ENCODE peak calls at places on chromosomes 13 and 19, in six cellular contexts. One of them, this sample, is unnamed.

GRCh38 chr13:34201050-34201913 is 383.3 kb downstream of the RFC3 start:
- DNase-seq in WTC11: no peak
- DNase-seq in HCT116: no peak
- DNase-seq in HepG2: peak; percentile 16
- DNase-seq in K562: no peak
- DNase-seq in H1: no peak
- DNase-seq in this sample: no peak

GRCh38 chr13:39370554-39370953 is 232.4 kb downstream of the LHFPL6 start:
- DNase-seq in WTC11: no peak
- DNase-seq in HCT116: no peak
- DNase-seq in HepG2: no peak
- DNase-seq in K562: no peak
- DNase-seq in H1: no peak
- DNase-seq in this sample: no peak

GRCh38 chr13:87942204-87942603 is 271.0 kb downstream of the SLITRK5 start:
- DNase-seq in WTC11: no peak
- DNase-seq in HCT116: no peak
- DNase-seq in HepG2: no peak
- DNase-seq in K562: no peak
- DNase-seq in H1: no peak
- DNase-seq in this sample: no peak

GRCh38 chr19:35755160-35755549 is 1.7 kb downstream of the HSPB6 start:
- DNase-seq in WTC11: no peak
- DNase-seq in HCT116: no peak
- DNase-seq in HepG2: no peak
- DNase-seq in K562: no peak
- DNase-seq in H1: no peak
- DNase-seq in this sample: no peak

GRCh38 chr19:38047641-38048040 is 140.6 kb downstream of the SIPA1L3 start:
- DNase-seq in WTC11: no peak
- DNase-seq in HCT116: no peak
- DNase-seq in HepG2: no peak
- DNase-seq in K562: no peak
- DNase-seq in H1: no peak
- DNase-seq in this sample: no peak

GRCh38 chr13:34678154-34678553 is 263.9 kb upstream of the NBEA start:
- DNase-seq in WTC11: no peak
- DNase-seq in HCT116: no peak
- DNase-seq in HepG2: peak; percentile 81
- DNase-seq in K562: no peak
- DNase-seq in H1: no peak
- DNase-seq in this sample: no peak

GRCh38 chr19:43895727-43896126 is 39.4 kb downstream of the ZNF45 start:
- DNase-seq in WTC11: no peak
- DNase-seq in HCT116: no peak
- DNase-seq in HepG2: no peak
- DNase-seq in K562: no peak
- DNase-seq in H1: no peak
- DNase-seq in this sample: no peak

GRCh38 chr19:31772915-31773314 is 423.7 kb upstream of the TSHZ3 start:
- DNase-seq in WTC11: no peak
- DNase-seq in HCT116: no peak
- DNase-seq in HepG2: no peak
- DNase-seq in K562: no peak
- DNase-seq in H1: peak; percentile 5
- DNase-seq in this sample: no peak

GRCh38 chr19:53865918-53866696 is 1.6 kb upstream of the MYADM start:
- DNase-seq in WTC11: peak; percentile 74
- DNase-seq in HCT116: peak; percentile 60
- DNase-seq in HepG2: peak; percentile 68
- DNase-seq in K562: peak; percentile 42
- DNase-seq in H1: no peak
- DNase-seq in this sample: no peak

GRCh38 chr19:5050905-5051304 is 82.0 kb downstream of the KDM4B start:
- DNase-seq in WTC11: no peak
- DNase-seq in HCT116: no peak
- DNase-seq in HepG2: no peak
- DNase-seq in K562: no peak
- DNase-seq in H1: no peak
- DNase-seq in this sample: no peak

GRCh38 chr13:41603917-41604316 is 146.6 kb downstream of the RGCC start:
- DNase-seq in WTC11: no peak
- DNase-seq in HCT116: peak; percentile 29
- DNase-seq in HepG2: no peak
- DNase-seq in K562: peak; percentile 12
- DNase-seq in H1: no peak
- DNase-seq in this sample: no peak
- TF ChIP-seq ATF3 in WTC11: no peak
- TF ChIP-seq ATF3 in HCT116: no peak
- TF ChIP-seq ATF3 in HepG2: no peak
- TF ChIP-seq ATF3 in K562: no peak
- TF ChIP-seq ATF3 in H1: no peak
- TF ChIP-seq ATF3 in this sample: no peak

DNA sequence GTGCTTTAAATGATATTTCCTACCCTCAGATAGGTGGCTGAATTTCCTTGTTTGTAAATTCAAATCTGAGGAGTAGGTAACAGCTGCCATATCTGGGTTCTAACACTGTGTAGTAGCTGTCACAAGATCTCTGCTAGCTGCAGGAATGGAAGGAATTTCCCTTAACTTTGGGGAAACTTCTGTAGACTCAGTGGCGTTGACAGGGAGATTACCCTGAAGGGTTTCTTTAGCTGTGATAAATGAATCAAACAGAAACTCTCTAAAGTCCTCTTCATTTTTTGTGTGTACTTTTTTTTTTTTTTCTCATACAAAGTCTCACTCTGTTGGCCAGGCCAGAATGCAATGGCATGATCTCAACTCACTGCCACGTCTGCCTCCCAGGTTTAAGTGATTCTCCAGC is 5.3 kb upstream of the EPSTI1 start:
- DNase-seq in WTC11: no peak
- DNase-seq in HCT116: no peak
- DNase-seq in HepG2: no peak
- DNase-seq in K562: no peak
- DNase-seq in H1: no peak
- DNase-seq in this sample: no peak
- TF ChIP-seq ATF3 in WTC11: no peak
- TF ChIP-seq ATF3 in HCT116: no peak
- TF ChIP-seq ATF3 in HepG2: no peak
- TF ChIP-seq ATF3 in K562: no peak
- TF ChIP-seq ATF3 in H1: no peak
- TF ChIP-seq ATF3 in this sample: no peak

GRCh38 chr13:98143601-98144500 is 957 bp downstream of the FARP1 start:
- DNase-seq in WTC11: peak; percentile 26
- DNase-seq in HCT116: no peak
- DNase-seq in HepG2: no peak
- DNase-seq in K562: no peak
- DNase-seq in H1: no peak
- DNase-seq in this sample: no peak
- TF ChIP-seq ATF3 in WTC11: no peak
- TF ChIP-seq ATF3 in HCT116: no peak
- TF ChIP-seq ATF3 in HepG2: no peak
- TF ChIP-seq ATF3 in K562: no peak
- TF ChIP-seq ATF3 in H1: no peak
- TF ChIP-seq ATF3 in this sample: no peak

GRCh38 chr19:3162418-3163229 is 15.9 kb upstream of the S1PR4 start:
- DNase-seq in WTC11: no peak
- DNase-seq in HCT116: no peak
- DNase-seq in HepG2: peak; percentile 44
- DNase-seq in K562: peak; percentile 71
- DNase-seq in H1: no peak
- DNase-seq in this sample: no peak
- TF ChIP-seq ATF3 in WTC11: no peak
- TF ChIP-seq ATF3 in HCT116: no peak
- TF ChIP-seq ATF3 in HepG2: no peak
- TF ChIP-seq ATF3 in K562: no peak
- TF ChIP-seq ATF3 in H1: no peak
- TF ChIP-seq ATF3 in this sample: no peak

GRCh38 chr13:110277357-110277950 is 29.5 kb downstream of the COL4A1 start:
- DNase-seq in WTC11: no peak
- DNase-seq in HCT116: no peak
- DNase-seq in HepG2: no peak
- DNase-seq in K562: no peak
- DNase-seq in H1: no peak
- DNase-seq in this sample: no peak
- TF ChIP-seq ATF3 in WTC11: no peak
- TF ChIP-seq ATF3 in HCT116: no peak
- TF ChIP-seq ATF3 in HepG2: no peak
- TF ChIP-seq ATF3 in K562: no peak
- TF ChIP-seq ATF3 in H1: no peak
- TF ChIP-seq ATF3 in this sample: no peak